ENCODE peak calls at places on chromosomes 2 and 18, in five cellular contexts. O is hippocampal formation; S is T-helper 2 cell; N is stimulated activated CD4-positive, alpha-beta T cell treated with anti-CD3 and anti-CD28 coated beads, Interleukin-2, amount 100 ng/mL, for 48 hours; X is fibroblast of villous mesenchyme. A is an unnamed sample.

GRCh38 chr18:28854964-28855363 is 678.0 kb upstream of the CDH2 start:
- DNase-seq in N (no peak), O (no peak), S (no peak), X (peak), A (peak)

GRCh38 chr2:80105020-80105419 is 199.5 kb downstream of the LRRTM1 start:
- DNase-seq in S (no peak), N (no peak), X (no peak), O (no peak), A (no peak)

GRCh38 chr2:39216495-39217191 is 27.1 kb downstream of the CDKL4 start:
- DNase-seq in X (no peak), N (peak), S (peak), O (no peak), A (no peak)

GRCh38 chr2:96549967-96550786 is 13.6 kb downstream of the ARID5A start:
- DNase-seq in X (no peak), S (no peak), N (no peak), O (no peak), A (no peak)

GRCh38 chr2:176854878-176855277 is 357.7 kb upstream of the HNRNPA3 start:
- DNase-seq in N (no peak), O (no peak), X (no peak), S (no peak), A (no peak)

GRCh38 chr2:187377335-187377734 is 70.7 kb downstream of the CALCRL start:
- DNase-seq in O (no peak), N (no peak), X (peak), S (no peak), A (no peak)

GRCh38 chr2:65407240-65407639 is 25.2 kb downstream of the SPRED2 start:
- DNase-seq in O (no peak), S (no peak), N (no peak), X (no peak), A (no peak)

GRCh38 chr2:105596522-105596921 is 148.2 kb upstream of the NCK2 start:
- DNase-seq in O (no peak), X (no peak), S (no peak), N (no peak), A (no peak)

GRCh38 chr2:143034292-143035074 is 94.7 kb upstream of the ARHGAP15 start:
- DNase-seq in O (peak), X (peak), N (peak), S (no peak), A (peak)

A was measured in globus pallidus.